ENCODE peak calls at places on chromosomes 12 and 14, in ten cellular contexts. Y is CD8-positive, alpha-beta memory T cell; C is small intestine; V is endodermal cell; W is GM23248; L is AG04450; O is keratinocyte; B is mesenchymal stem cell; D is HCT116; P is BE2C. M is an unnamed sample.

GRCh38 chr14:30283822-30284446 is 275.0 kb upstream of the G2E3 start:
- DNase-seq in Y (no peak), C (peak), V (peak), W (peak), L (no peak), O (no peak), B (peak), D (peak), P (peak), M (peak)

GRCh38 chr14:72844528-72844927 is 49.4 kb downstream of the DPF3 start:
- DNase-seq in Y (no peak), C (no peak), V (no peak), W (peak), L (no peak), O (no peak), B (no peak), D (no peak), P (no peak), M (no peak)

GRCh38 chr12:119668315-119668651 is 350 bp downstream of the PRKAB1 start:
- DNase-seq in Y (no peak), C (peak), V (no peak), W (peak), L (no peak), O (no peak), B (no peak), D (no peak), P (no peak), M (no peak)

GRCh38 chr14:74326369-74327152 is 21.7 kb upstream of the VRTN start:
- DNase-seq in Y (no peak), C (peak), V (peak), W (no peak), L (no peak), O (no peak), B (no peak), D (no peak), P (peak), M (no peak)

GRCh38 chr14:34966413-34966812 is 16.4 kb upstream of the SRP54 start:
- DNase-seq in Y (no peak), C (no peak), V (no peak), W (no peak), L (no peak), O (no peak), B (no peak), D (no peak), P (no peak), M (no peak)

GRCh38 chr12:124655317-124656213 is 88.2 kb upstream of the NCOR2 start:
- DNase-seq in Y (no peak), C (no peak), V (peak), W (peak), L (peak), O (no peak), B (peak), D (no peak), P (peak), M (no peak)

GRCh38 chr12:51183816-51184215 is 10.9 kb upstream of the TFCP2 start:
- DNase-seq in Y (no peak), C (peak), V (no peak), W (peak), L (no peak), O (no peak), B (peak), D (no peak), P (peak), M (no peak)

GRCh38 chr14:51498411-51499227 is 153.1 kb upstream of the FRMD6 start:
- DNase-seq in Y (no peak), C (no peak), V (no peak), W (peak), L (no peak), O (peak), B (no peak), D (no peak), P (no peak), M (no peak)

GRCh38 chr14:75991753-75992152 is 6.2 kb downstream of the IFT43 start:
- DNase-seq in Y (no peak), C (no peak), V (no peak), W (peak), L (no peak), O (no peak), B (no peak), D (no peak), P (no peak), M (no peak)

GRCh38 chr12:118061011-118061875 is at the start of gene WSB2:
- DNase-seq in Y (peak), C (peak), V (peak), W (peak), L (no peak), O (no peak), B (peak), D (no peak), P (peak), M (no peak)

GRCh38 chr12:55838361-55838760 is 4.4 kb downstream of the MMP19 start:
- DNase-seq in Y (no peak), C (no peak), V (no peak), W (no peak), L (no peak), O (no peak), B (no peak), D (no peak), P (no peak), M (no peak)

GRCh38 chr12:51421266-51421884 is 3.3 kb upstream of the SLC4A8 start:
- DNase-seq in Y (peak), C (peak), V (peak), W (peak), L (peak), O (no peak), B (peak), D (peak), P (peak), M (peak)

GRCh38 chr12:92437452-92437851 is 265.3 kb upstream of the PLEKHG7 start:
- DNase-seq in Y (no peak), C (no peak), V (no peak), W (no peak), L (no peak), O (no peak), B (no peak), D (no peak), P (no peak), M (no peak)

GRCh38 chr12:52232233-52232915 is 669 bp upstream of the KRT7 start:
- DNase-seq in Y (no peak), C (no peak), V (no peak), W (no peak), L (no peak), O (no peak), B (no peak), D (no peak), P (no peak), M (no peak)

GRCh38 chr14:100770046-100770445 is 43.4 kb downstream of the DLK1 start:
- DNase-seq in Y (no peak), C (no peak), V (no peak), W (no peak), L (no peak), O (no peak), B (no peak), D (no peak), P (no peak), M (no peak)

GRCh38 chr12:5588231-5588995 is 156.5 kb downstream of the NTF3 start:
- DNase-seq in Y (no peak), C (no peak), V (no peak), W (peak), L (no peak), O (no peak), B (peak), D (no peak), P (no peak), M (no peak)

GRCh38 chr12:2137707-2138106 is 84.9 kb downstream of the CACNA1C start:
- DNase-seq in Y (no peak), C (peak), V (no peak), W (no peak), L (no peak), O (no peak), B (no peak), D (no peak), P (no peak), M (no peak)

GRCh38 chr12:116385486-116386217 is 108.2 kb upstream of the MED13L start:
- DNase-seq in Y (no peak), C (no peak), V (peak), W (no peak), L (no peak), O (no peak), B (no peak), D (no peak), P (no peak), M (no peak)

GRCh38 chr12:109880049-109880931 is at the start of gene GLTP:
- DNase-seq in Y (peak), C (peak), V (peak), W (peak), L (no peak), O (no peak), B (peak), D (peak), P (peak), M (peak)

GRCh38 chr12:48779869-48780268 is 9.0 kb downstream of the ADCY6 start:
- DNase-seq in Y (no peak), C (no peak), V (no peak), W (peak), L (no peak), O (no peak), B (peak), D (no peak), P (no peak), M (no peak)

GRCh38 chr12:6437586-6437985 is 7.2 kb upstream of the CD27 start:
- DNase-seq in Y (no peak), C (no peak), V (peak), W (no peak), L (no peak), O (no peak), B (no peak), D (no peak), P (no peak), M (no peak)

GRCh38 chr14:31953210-31953609 is 123.9 kb upstream of the ARHGAP5 start:
- DNase-seq in Y (no peak), C (no peak), V (no peak), W (no peak), L (no peak), O (no peak), B (no peak), D (no peak), P (no peak), M (no peak)

GRCh38 chr14:89399157-89399556 is 17.9 kb downstream of the FOXN3 start:
- DNase-seq in Y (no peak), C (no peak), V (no peak), W (no peak), L (no peak), O (no peak), B (no peak), D (no peak), P (no peak), M (no peak)

GRCh38 chr12:52347546-52348510 is 19.5 kb downstream of the KRT85 start:
- DNase-seq in Y (no peak), C (no peak), V (no peak), W (no peak), L (no peak), O (no peak), B (no peak), D (no peak), P (no peak), M (no peak)

GRCh38 chr12:33671676-33672075 is 232.1 kb upstream of the SYT10 start:
- DNase-seq in Y (no peak), C (no peak), V (peak), W (no peak), L (no peak), O (no peak), B (no peak), D (no peak), P (no peak), M (no peak)

DNA sequence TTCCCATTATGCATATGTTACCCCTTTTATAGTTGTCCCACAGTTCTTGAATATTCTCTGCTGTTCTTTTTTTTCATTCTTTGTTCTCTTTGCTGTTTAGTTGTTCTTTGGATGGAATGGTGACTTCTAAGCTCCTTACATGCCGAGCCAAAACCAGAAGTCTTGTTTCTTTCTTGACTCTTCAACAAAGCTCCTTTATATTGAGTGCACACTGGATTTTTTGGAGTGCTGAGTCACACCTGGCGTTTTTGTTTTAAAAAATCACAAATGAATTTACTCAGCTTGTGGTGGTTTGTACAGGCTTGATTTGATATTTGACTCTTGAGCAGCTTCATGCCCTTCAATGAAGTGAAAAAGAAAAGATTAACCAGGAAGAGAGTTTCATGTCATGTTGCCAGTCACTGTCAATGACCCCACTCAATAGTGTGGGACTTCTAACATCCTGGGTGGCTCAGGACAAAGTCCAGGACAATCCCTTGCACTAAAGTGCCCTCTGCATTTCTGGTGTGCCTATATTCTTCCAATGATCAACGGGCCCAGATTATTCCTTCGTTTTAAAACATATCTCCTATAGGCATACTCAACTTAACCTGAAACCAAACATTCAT is 112.4 kb upstream of the SLC38A4 start:
- DNase-seq in Y (no peak), C (no peak), V (no peak), W (no peak), L (no peak), O (no peak), B (no peak), D (no peak), P (no peak), M (no peak)
- H3K4me3 ChIP-seq in Y (no peak), C (no peak), V (no peak), W (no peak), L (no peak), O (peak), B (no peak), D (no peak), P (no peak), M (no peak)

DNA sequence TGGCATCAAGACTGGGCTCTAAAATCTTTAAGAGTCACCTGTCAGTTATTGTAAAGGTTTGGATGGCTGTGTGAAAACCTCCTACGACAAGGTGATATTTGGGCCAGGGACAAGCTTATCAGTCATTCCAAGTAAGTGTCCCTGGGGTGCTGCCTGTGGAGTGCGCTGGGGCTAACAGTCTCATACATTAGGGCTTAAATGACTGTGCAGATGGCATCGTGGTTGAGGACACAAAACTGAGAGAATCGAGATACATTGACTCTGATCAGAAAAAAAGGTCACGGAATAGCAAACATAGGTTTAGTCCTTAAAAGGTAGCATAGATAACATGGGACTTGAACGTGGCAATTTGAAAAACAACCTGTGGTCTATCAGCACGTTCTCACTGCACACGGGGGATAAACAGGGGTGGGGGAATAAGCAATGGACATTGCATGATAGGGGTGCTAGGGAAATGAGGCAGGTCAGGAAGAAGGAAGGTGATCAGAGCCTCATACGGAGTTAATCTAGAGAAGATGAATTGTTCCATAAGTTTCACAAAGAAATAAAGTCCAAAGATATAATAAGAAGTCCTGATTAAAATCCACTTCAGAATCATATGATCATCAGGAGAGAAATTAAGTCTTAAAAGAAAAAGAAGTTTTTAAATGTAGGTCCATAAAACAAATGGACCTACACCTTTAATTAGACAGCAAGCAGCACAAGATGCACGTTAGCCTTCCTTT is 100.3 kb downstream of the DAD1 start:
- DNase-seq in Y (no peak), C (no peak), V (no peak), W (no peak), L (no peak), O (no peak), B (no peak), D (no peak), P (no peak), M (no peak)
- H3K4me3 ChIP-seq in Y (no peak), C (no peak), V (no peak), W (no peak), L (no peak), O (no peak), B (no peak), D (no peak), P (no peak), M (no peak)

DNA sequence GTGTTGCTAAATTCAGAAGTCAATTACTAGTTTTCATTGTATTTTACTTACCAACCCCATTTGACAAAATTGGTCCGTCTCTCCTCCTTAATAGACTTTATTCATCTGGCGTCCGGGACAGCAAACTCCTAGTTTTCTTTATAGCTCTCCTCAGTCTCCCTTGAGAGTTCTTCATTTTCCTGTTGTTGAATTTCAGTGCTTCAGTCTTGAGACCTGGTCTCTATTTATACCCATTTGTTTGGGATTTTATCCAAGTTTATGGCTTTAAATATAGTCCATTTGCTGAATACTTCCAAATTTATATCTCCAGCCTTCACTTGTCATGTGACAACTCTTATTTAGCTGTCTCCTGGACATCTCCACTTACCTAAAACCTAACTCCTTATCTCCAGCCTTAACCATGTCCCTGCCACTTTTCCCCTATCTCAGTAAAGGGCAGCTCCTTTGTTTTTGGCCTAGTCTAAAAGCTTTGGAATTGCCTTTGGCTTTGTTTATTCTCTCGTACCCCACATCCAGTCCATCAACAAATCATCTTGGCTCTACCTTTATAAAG is 23.5 kb downstream of the KTN1 start:
- DNase-seq in Y (no peak), C (no peak), V (no peak), W (no peak), L (no peak), O (no peak), B (no peak), D (no peak), P (no peak), M (no peak)
- H3K4me3 ChIP-seq in Y (no peak), C (no peak), V (no peak), W (no peak), L (no peak), O (no peak), B (no peak), D (no peak), P (no peak), M (no peak)

DNA sequence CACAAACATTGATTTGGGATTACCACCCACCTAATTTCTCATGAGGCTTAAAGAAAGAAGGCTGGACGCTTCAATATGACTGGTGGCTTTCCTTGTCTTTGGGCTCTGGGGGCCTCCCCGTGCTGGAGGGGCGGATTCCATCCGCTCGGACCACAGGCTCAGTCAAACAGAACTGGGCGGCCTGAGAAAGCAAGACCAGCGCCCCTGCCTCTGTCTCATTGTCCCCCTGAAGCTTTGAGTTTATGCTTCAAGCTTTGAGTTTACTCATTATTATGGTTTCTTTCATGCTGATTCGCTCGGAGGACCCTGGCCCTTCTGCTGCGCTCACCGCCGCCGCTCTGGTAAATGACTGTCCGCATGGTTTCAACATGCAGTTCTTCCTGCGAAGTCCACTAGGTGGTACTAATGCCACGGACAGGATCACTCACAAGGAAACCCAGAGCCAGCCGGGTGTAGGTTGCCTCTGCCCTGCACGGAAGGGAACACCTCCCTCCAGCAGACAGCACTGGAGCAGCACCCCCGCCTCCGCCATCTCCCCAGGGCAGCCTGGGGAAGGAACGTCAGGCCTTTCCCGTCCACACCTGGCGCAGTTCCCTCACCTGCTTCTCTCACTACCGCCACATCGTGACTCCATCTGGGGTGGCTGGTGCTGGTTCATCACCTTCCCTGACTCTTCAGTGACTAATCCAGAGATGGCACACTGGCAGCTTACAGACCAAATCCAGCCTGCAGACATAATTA is 13.2 kb upstream of the TIGAR start:
- DNase-seq in Y (no peak), C (peak), V (peak), W (peak), L (peak), O (peak), B (peak), D (peak), P (peak), M (no peak)
- H3K4me3 ChIP-seq in Y (no peak), C (no peak), V (no peak), W (no peak), L (peak), O (no peak), B (peak), D (peak), P (peak), M (no peak)

DNA sequence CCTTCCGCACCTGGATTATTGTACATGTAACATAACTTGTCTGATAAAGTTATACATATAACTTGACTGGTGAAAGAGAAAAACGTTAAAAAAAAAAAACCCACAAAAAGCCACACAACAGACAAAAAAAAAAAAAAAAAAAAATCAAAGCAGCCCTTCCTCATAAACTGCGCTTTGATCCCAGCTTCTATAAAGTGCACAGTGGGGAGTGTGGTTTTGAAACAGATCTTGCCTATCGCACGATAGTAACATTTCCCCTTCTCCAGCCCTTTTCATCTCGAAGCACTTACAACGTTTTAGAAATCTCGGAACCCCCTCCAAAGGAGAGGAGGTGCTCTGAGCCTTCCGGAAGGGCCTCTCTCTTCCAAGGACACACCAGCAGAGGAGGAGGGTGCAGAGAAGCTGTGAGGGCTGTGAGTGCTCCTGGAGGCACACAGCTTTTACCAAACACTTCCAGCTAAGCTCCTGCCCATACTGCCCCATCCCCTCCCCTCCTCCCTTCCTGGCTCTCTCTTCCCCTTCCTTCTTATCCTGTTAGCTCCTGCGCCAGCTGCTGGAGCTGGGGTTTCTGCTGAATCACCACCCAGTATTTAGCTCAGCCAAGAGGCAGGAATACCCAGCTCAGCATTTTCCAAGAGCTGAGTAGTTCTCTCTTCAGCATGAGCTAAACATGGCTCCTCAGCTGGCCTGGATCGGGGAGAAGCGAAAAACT is 28.4 kb downstream of the SLC7A8 start:
- DNase-seq in Y (no peak), C (peak), V (peak), W (peak), L (peak), O (no peak), B (peak), D (no peak), P (no peak), M (peak)
- H3K4me3 ChIP-seq in Y (no peak), C (no peak), V (no peak), W (peak), L (peak), O (no peak), B (peak), D (no peak), P (no peak), M (no peak)

M was measured in Jurkat, Clone E6-1.